ENCODE peak calls at places on chromosomes 3 and 15, in eight cellular contexts. H is AG04450, Y is HFF-Myc, I is nephron progenitor cell, R is pancreas, D is astrocyte, C is H1, J is ovary. A is an unnamed sample.

GRCh38 chr3:193782280-193782654 is 189.3 kb downstream of the OPA1 start:
- DNase-seq in D (peak), H (no peak), Y (no peak), I (peak), C (no peak), R (peak), J (no peak), A (no peak)

GRCh38 chr3:57151021-57151449 is 14.1 kb downstream of the IL17RD start:
- DNase-seq in C (no peak), H (no peak), I (no peak), R (no peak), Y (no peak), D (peak), J (no peak), A (no peak)

GRCh38 chr3:183253961-183254815 is 1.1 kb downstream of the B3GNT5 start:
- DNase-seq in Y (no peak), H (no peak), R (peak), I (peak), C (no peak), J (peak), D (peak), A (peak)

GRCh38 chr15:49815937-49816336 is 195.1 kb downstream of the DTWD1 start:
- DNase-seq in Y (peak), J (no peak), H (no peak), R (no peak), D (peak), I (no peak), C (no peak), A (no peak)

GRCh38 chr3:159796744-159797143 is 191.9 kb upstream of the IL12A start:
- DNase-seq in Y (no peak), C (no peak), H (no peak), I (no peak), R (no peak), J (no peak), D (peak), A (no peak)

GRCh38 chr3:46006646-46007045 is 11.0 kb upstream of the FYCO1 start:
- DNase-seq in C (no peak), Y (no peak), I (no peak), D (peak), R (no peak), J (no peak), H (no peak), A (no peak)

GRCh38 chr3:188153949-188154757 is at the start of gene LPP:
- DNase-seq in R (peak), J (peak), D (peak), H (peak), I (peak), C (peak), Y (no peak), A (peak)

GRCh38 chr15:85164841-85165466 is 183.3 kb downstream of the PDE8A start:
- DNase-seq in J (no peak), H (no peak), C (no peak), R (no peak), D (no peak), Y (no peak), I (no peak), A (no peak)

GRCh38 chr15:68333775-68334470 is 56.4 kb downstream of the FEM1B start:
- DNase-seq in Y (no peak), C (no peak), D (peak), R (no peak), I (no peak), J (no peak), H (no peak), A (no peak)

GRCh38 chr15:98567951-98568350 is 80.4 kb upstream of the IGF1R start:
- DNase-seq in D (no peak), I (no peak), H (no peak), R (no peak), J (no peak), Y (no peak), C (no peak), A (no peak)

GRCh38 chr3:30689202-30689641 is 82.8 kb downstream of the TGFBR2 start:
- DNase-seq in R (peak), Y (no peak), I (no peak), D (peak), C (no peak), J (no peak), H (no peak), A (no peak)

GRCh38 chr15:91953432-91953831 is 99.9 kb downstream of the SLCO3A1 start:
- DNase-seq in Y (no peak), J (no peak), D (no peak), C (no peak), H (no peak), I (no peak), R (no peak), A (no peak)

GRCh38 chr3:18245721-18246120 is 179.4 kb downstream of the SATB1 start:
- DNase-seq in J (no peak), C (no peak), H (no peak), Y (no peak), R (no peak), D (no peak), I (no peak), A (no peak)
- TF ChIP-seq CTCF in J (no peak), C (no peak), H (no peak), Y (no peak), R (no peak), D (no peak), I (no peak), A (no peak)

GRCh38 chr3:137514853-137515252 is 249.3 kb upstream of the SOX14 start:
- DNase-seq in I (no peak), C (no peak), D (no peak), J (no peak), R (no peak), Y (no peak), H (no peak), A (no peak)
- TF ChIP-seq CTCF in I (no peak), C (peak), D (no peak), J (no peak), R (no peak), Y (no peak), H (no peak), A (no peak)

GRCh38 chr3:66808891-66809578 is 189.1 kb upstream of the KBTBD8 start:
- DNase-seq in H (no peak), I (no peak), R (peak), C (no peak), D (no peak), Y (no peak), J (no peak), A (no peak)

GRCh38 chr3:66800941-66801545 is 197.1 kb upstream of the KBTBD8 start:
- DNase-seq in R (no peak), C (no peak), D (peak), J (no peak), H (peak), I (no peak), Y (no peak), A (no peak)

GRCh38 chr3:66797916-66798560 is 200.1 kb upstream of the KBTBD8 start:
- DNase-seq in Y (no peak), H (peak), I (peak), D (peak), R (no peak), C (peak), J (peak), A (no peak)

GRCh38 chr3:66803706-66804496 is 194.2 kb upstream of the KBTBD8 start:
- DNase-seq in Y (no peak), R (no peak), D (no peak), C (no peak), J (no peak), H (no peak), I (no peak), A (no peak)

DNA sequence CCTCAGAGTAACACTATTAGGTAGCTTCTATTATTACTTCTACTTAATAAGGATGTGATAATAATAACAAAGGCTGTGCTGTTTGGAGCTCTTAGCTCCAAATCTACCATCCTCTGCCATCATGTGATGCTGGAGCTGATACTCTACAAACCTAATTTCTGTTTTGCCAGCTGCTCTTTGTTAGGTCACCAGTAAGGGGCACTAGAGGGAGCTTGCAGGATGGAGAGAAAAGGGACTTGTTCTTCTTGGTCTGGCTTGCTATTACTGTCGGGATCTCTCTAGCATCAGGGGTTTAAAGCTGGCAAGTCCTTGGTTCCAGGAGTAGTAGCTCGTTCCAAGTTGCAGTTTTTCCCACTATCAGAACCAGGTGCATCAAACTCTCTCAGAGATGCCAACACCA is 194.9 kb upstream of the KBTBD8 start:
- DNase-seq in R (no peak), H (no peak), I (no peak), Y (no peak), J (no peak), D (no peak), C (no peak), A (no peak)
- TF ChIP-seq CTCF in R (no peak), H (peak), I (peak), Y (peak), J (no peak), D (no peak), C (peak), A (no peak)

DNA sequence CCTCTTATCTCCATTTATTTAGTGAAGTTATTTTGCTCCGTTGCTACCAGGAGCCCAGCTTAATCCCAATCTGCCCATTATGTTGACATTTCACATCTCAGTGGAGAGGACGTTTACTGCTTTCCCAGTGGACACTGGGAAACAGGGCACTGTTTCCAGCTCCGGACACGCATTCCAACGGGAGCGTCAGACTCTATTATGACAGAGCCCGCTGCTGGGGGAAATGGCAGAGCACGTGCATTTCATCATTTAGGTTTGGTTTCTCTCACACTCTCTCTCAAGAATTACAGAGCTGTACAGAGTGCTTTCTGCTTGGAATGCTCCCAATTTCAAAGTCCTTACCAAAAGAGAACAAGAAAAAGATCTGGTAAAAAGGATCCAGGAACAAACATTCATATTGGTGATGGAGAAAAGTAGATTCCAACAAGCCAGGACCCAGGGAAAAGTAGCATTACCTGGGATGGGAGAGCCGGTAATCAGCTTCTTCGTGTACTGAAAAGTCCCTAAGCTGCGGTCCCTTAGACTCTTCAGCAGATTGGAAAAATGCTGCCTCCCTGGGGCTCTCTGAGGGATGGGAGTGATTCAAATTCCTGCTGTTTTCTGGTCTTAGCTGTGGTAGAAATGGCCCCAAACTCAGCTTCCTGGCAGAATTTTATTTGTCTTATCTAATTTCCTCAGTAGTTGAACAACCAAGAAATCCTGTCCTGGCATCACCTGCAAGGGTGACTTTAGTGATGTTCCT is 136.0 kb upstream of the THBS1 start:
- DNase-seq in C (no peak), Y (no peak), R (no peak), I (no peak), J (no peak), H (no peak), D (no peak), A (no peak)
- TF ChIP-seq CTCF in C (no peak), Y (no peak), R (no peak), I (no peak), J (no peak), H (no peak), D (no peak), A (no peak)

GRCh38 chr15:29623240-29623639 is 199.0 kb downstream of the TJP1 start:
- DNase-seq in R (no peak), D (no peak), Y (no peak), C (no peak), J (no peak), H (no peak), I (no peak), A (no peak)
- TF ChIP-seq CTCF in R (no peak), D (no peak), Y (no peak), C (peak), J (no peak), H (peak), I (peak), A (no peak)

GRCh38 chr3:158769519-158770253 is 32.2 kb upstream of the MFSD1 start:
- DNase-seq in D (no peak), C (no peak), I (no peak), Y (no peak), R (no peak), H (no peak), J (peak), A (no peak)

GRCh38 chr3:158771577-158771976 is 30.3 kb upstream of the MFSD1 start:
- DNase-seq in Y (no peak), J (no peak), I (no peak), C (no peak), D (no peak), R (no peak), H (no peak), A (no peak)

GRCh38 chr3:158768881-158769518 is 32.9 kb upstream of the MFSD1 start:
- DNase-seq in I (no peak), R (no peak), J (peak), H (peak), D (peak), C (no peak), Y (peak), A (no peak)

GRCh38 chr3:158771018-158771350 is 30.9 kb upstream of the MFSD1 start:
- DNase-seq in R (no peak), H (no peak), C (no peak), Y (no peak), I (no peak), D (no peak), J (no peak), A (no peak)

GRCh38 chr3:158770254-158771017 is 31.4 kb upstream of the MFSD1 start:
- DNase-seq in C (no peak), J (peak), R (no peak), H (peak), D (peak), I (no peak), Y (no peak), A (no peak)
- TF ChIP-seq CTCF in C (no peak), J (no peak), R (no peak), H (no peak), D (no peak), I (no peak), Y (no peak), A (no peak)

GRCh38 chr3:143361589-143361988 is 242.0 kb downstream of the CHST2 start:
- DNase-seq in C (no peak), D (no peak), R (no peak), Y (no peak), H (no peak), I (no peak), J (no peak), A (no peak)

GRCh38 chr3:143363276-143363675 is 243.7 kb downstream of the CHST2 start:
- DNase-seq in C (no peak), Y (no peak), I (no peak), H (no peak), R (no peak), D (peak), J (no peak), A (no peak)

GRCh38 chr3:143362115-143362992 is 242.8 kb downstream of the CHST2 start:
- DNase-seq in H (no peak), Y (no peak), C (no peak), R (no peak), J (no peak), D (peak), I (no peak), A (no peak)

GRCh38 chr3:143367171-143367570 is 247.6 kb downstream of the CHST2 start:
- DNase-seq in C (no peak), D (peak), I (no peak), R (no peak), H (no peak), J (no peak), Y (no peak), A (no peak)

DNA sequence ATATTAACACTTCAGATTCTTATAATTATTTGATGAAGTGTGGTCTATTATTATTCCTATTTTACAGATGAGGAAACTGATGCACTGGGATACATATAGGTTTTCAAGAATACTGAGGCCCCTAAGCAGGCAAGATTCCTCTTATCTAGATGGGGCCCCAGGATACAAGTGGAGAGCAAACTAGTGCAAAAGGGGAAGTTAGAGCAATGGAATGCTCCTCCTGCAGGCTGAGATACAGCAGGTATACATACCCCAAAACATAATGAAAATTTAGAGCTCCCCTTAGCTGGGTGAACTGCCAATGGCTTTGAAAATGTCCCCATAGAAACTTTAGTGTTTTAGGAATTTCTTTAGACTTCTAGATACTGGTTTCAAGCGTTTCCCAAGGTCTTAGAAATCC is 247.1 kb downstream of the CHST2 start:
- DNase-seq in C (no peak), Y (no peak), H (no peak), D (no peak), J (no peak), R (no peak), I (no peak), A (no peak)
- TF ChIP-seq CTCF in C (no peak), Y (no peak), H (no peak), D (no peak), J (no peak), R (no peak), I (no peak), A (no peak)

GRCh38 chr15:77650285-77650684 is 17.6 kb upstream of the LINGO1 start:
- DNase-seq in R (no peak), H (no peak), I (peak), Y (no peak), D (no peak), J (no peak), C (no peak), A (no peak)
- TF ChIP-seq CTCF in R (no peak), H (peak), I (peak), Y (peak), D (peak), J (no peak), C (peak), A (no peak)

GRCh38 chr3:32293908-32294307 is 55.4 kb downstream of the CMTM8 start:
- DNase-seq in I (no peak), C (no peak), R (no peak), H (no peak), J (no peak), D (no peak), Y (no peak), A (no peak)

GRCh38 chr3:32288819-32289218 is 50.3 kb downstream of the CMTM8 start:
- DNase-seq in Y (no peak), H (no peak), D (no peak), I (no peak), R (no peak), C (no peak), J (no peak), A (no peak)

GRCh38 chr3:32292085-32292796 is 53.8 kb downstream of the CMTM8 start:
- DNase-seq in J (no peak), R (no peak), I (no peak), Y (no peak), H (no peak), D (no peak), C (no peak), A (no peak)

GRCh38 chr3:32285910-32286309 is 47.4 kb downstream of the CMTM8 start:
- DNase-seq in H (no peak), Y (no peak), I (no peak), D (no peak), R (no peak), J (no peak), C (no peak), A (no peak)

DNA sequence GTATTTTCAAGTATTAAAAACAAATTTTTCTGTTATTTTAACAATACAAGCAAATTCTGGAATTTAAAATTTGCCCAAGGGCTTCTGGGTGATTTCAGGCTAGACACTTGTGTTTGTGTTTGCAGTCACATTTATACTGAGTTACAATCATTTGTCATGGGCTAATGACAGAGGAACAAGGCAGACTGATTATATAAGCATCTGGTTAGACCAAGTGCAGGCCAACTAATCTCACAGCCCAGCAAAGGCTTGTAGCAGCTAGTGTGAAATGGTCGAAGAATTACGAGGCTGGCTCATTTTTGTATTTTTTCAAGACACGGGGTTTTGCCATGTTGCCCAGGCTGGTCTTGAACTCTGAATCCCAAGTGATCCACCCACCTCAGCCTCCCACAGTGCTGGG is 52.1 kb downstream of the CMTM8 start:
- DNase-seq in H (no peak), J (no peak), I (no peak), C (no peak), Y (no peak), D (no peak), R (no peak), A (no peak)
- TF ChIP-seq CTCF in H (no peak), J (no peak), I (no peak), C (no peak), Y (no peak), D (no peak), R (no peak), A (no peak)